ENCODE peak calls at places on chromosome 16, in six cellular contexts. F is hepatocyte, X is Panc1, J is colonic mucosa, H is testis, C is ovary. P is an unnamed sample.

GRCh38 chr16:31452631-31453106 is 6.6 kb upstream of the ARMC5 start:
- DNase-seq in F (no peak), X (no peak), J (no peak), H (peak; percentile 40), C (no peak), P (peak; percentile 95)

GRCh38 chr16:50270510-50271147 is 4.3 kb downstream of the ADCY7 start:
- DNase-seq in F (no peak), X (no peak), J (no peak), H (no peak), C (no peak), P (no peak)

GRCh38 chr16:89104303-89104702 is 10.7 kb downstream of the ACSF3 start:
- DNase-seq in F (no peak), X (no peak), J (no peak), H (no peak), C (no peak), P (no peak)

GRCh38 chr16:71467810-71468209 is 5.8 kb upstream of the ZNF23 start:
- DNase-seq in F (peak; percentile 70), X (no peak), J (no peak), H (peak; percentile 35), C (peak; percentile 35), P (peak; percentile 42)

GRCh38 chr16:65120811-65121721 is 797 bp downstream of the CDH11 start:
- DNase-seq in F (peak; percentile 28), X (no peak), J (peak; percentile 23), H (peak; percentile 35), C (peak; percentile 64), P (no peak)

GRCh38 chr16:66798162-66798561 is 3.2 kb downstream of the TERB1 start:
- DNase-seq in F (no peak), X (no peak), J (no peak), H (no peak), C (no peak), P (peak; percentile 31)

GRCh38 chr16:46930861-46931260 is 42.6 kb downstream of the DNAJA2 start:
- DNase-seq in F (no peak), X (no peak), J (no peak), H (no peak), C (no peak), P (no peak)

GRCh38 chr16:85253127-85253941 is 141.1 kb upstream of the CIBAR2 start:
- DNase-seq in F (peak; percentile 70), X (no peak), J (peak; percentile 56), H (peak; percentile 62), C (peak; percentile 68), P (peak; percentile 26)

GRCh38 chr16:4293822-4294457 is 21.1 kb upstream of the TFAP4 start:
- DNase-seq in F (peak; percentile 87), X (no peak), J (no peak), H (peak; percentile 58), C (peak; percentile 67), P (peak; percentile 61)

GRCh38 chr16:74922150-74923138 is 62.5 kb downstream of the WDR59 start:
- DNase-seq in F (no peak), X (no peak), J (no peak), H (no peak), C (no peak), P (no peak)

GRCh38 chr16:51161440-51162195 is 10.5 kb upstream of the SALL1 start:
- DNase-seq in F (no peak), X (no peak), J (no peak), H (no peak), C (no peak), P (no peak)

GRCh38 chr16:21656795-21657768 is 4.7 kb upstream of the IGSF6 start:
- DNase-seq in F (peak; percentile 70), X (no peak), J (peak; percentile 38), H (peak; percentile 36), C (no peak), P (peak; percentile 71)

GRCh38 chr16:17107450-17107849 is 363.3 kb downstream of the XYLT1 start:
- DNase-seq in F (no peak), X (no peak), J (no peak), H (no peak), C (no peak), P (no peak)

GRCh38 chr16:4017807-4018206 is 98.4 kb downstream of the ADCY9 start:
- DNase-seq in F (no peak), X (no peak), J (no peak), H (no peak), C (no peak), P (no peak)

GRCh38 chr16:12760819-12761611 is 42.7 kb downstream of the CPPED1 start:
- DNase-seq in F (no peak), X (no peak), J (no peak), H (no peak), C (no peak), P (no peak)

GRCh38 chr16:28531777-28532744 is 6.7 kb downstream of the NUPR1 start:
- DNase-seq in F (peak; percentile 62), X (no peak), J (peak; percentile 91), H (peak; percentile 88), C (no peak), P (no peak)

GRCh38 chr16:11597268-11597690 is 10.6 kb upstream of the LITAF start:
- DNase-seq in F (no peak), X (no peak), J (peak; percentile 64), H (no peak), C (peak; percentile 15), P (no peak)

GRCh38 chr16:19005561-19006445 is 22.1 kb downstream of the TMC7 start:
- DNase-seq in F (no peak), X (peak; percentile 75), J (peak; percentile 89), H (no peak), C (no peak), P (peak; percentile 12)

GRCh38 chr16:3215601-3216262 is 19.2 kb downstream of the ZNF200 start:
- DNase-seq in F (no peak), X (no peak), J (no peak), H (no peak), C (no peak), P (no peak)

DNA sequence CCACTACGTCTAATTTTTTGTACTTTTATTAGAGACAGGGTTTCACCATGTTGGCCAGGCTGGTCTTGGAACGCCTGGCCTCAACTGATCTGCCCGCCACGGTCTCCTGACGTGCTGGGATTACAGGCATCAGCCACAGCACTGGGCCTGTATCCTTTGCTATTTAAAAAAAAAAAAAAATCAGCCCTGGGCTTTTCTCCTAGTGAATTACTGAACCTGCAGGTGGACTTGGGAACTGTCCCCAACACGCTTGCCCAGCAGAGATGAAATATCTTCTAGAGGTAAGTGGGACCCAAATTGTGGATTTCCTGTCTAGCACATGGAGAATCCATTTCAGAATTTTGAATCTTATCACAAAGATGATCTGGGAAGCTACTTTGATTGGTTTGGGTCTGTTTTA is 14.8 kb downstream of the CNOT1 start:
- DNase-seq in F (no peak), X (no peak), J (no peak), H (no peak), C (no peak), P (no peak)
- TF ChIP-seq CTCF in F (no peak), X (no peak), J (no peak), H (no peak), C (no peak), P (no peak)

GRCh38 chr16:15427648-15428239 is 6.6 kb upstream of the BMERB1 start:
- DNase-seq in F (peak; percentile 57), X (no peak), J (peak; percentile 57), H (peak; percentile 77), C (peak; percentile 90), P (peak; percentile 87)
- H3K4me3 ChIP-seq in F (no peak overlapping the region), X (no peak overlapping the region), J (no peak overlapping the region), H (no peak overlapping the region), C (no peak overlapping the region), P (no peak overlapping the region)

DNA sequence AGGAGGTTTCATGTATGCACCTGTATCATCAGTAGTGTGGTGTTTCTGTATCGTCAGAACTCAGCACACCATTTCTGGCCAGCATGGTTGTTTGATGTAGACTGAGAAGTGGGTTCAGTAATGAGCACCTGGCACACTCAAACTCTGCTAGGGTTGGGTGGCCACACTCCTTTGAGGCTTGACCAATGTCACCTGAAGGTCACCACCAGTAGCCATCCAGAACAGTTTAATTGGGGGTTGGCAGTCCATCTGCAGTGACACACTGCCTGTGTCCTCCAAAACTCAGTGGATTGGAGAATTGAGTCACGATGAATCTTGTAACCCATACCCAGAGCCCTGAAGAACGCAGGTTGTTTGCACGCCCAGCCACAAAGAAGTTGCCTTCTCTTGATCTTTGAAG is 86.8 kb upstream of the HSBP1 start:
- DNase-seq in F (no peak), X (no peak), J (no peak), H (no peak), C (no peak), P (no peak)
- TF ChIP-seq CTCF in F (no peak), X (no peak), J (no peak), H (no peak), C (no peak), P (no peak)

DNA sequence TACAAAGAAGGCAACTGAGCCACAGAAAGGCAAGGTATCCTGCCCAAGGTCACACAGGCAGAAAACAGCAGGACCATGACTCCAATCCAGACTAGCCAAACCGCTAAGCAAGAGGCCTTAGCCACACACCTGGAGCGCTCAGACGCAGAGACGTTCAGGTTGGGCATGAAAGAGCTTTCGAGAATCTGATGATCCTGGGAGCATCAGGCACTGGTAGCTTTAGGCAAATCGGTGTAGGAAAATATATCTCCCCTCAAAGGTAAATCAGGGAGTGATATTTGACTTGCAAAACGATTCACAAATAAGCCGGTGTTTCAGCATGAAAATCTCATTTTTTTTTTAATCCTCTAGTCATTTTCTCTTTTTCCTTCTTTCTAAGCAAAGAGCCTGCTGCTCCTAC is 279.0 kb downstream of the MRTFB start:
- DNase-seq in F (no peak), X (no peak), J (no peak), H (no peak), C (no peak), P (no peak)
- H3K4me3 ChIP-seq in F (no peak overlapping the region), X (no peak overlapping the region), J (no peak overlapping the region), H (no peak overlapping the region), C (no peak overlapping the region), P (no peak overlapping the region)